ENCODE peak calls at places on chromosomes 16 and 17, in five cellular contexts. H is SJSA1, B is SJCRH30, F is psoas muscle, J is IMR-90. O is an unnamed sample.
A peak's percentile ranks its signal among the peaks of the same experiment; 100 is the strongest.

GRCh38 chr16:35689764-35690163 is 2230.4 kb downstream of the TP53TG3F start:
- DNase-seq in H (no peak), B (no peak), F (no peak), J (no peak), O (no peak)

GRCh38 chr17:77330602-77331081 is 189.9 kb downstream of the SEC14L1 start:
- DNase-seq in H (no peak), B (no peak), F (no peak), J (no peak), O (no peak)

GRCh38 chr17:61296058-61296457 is 103.6 kb upstream of the TBX2 start:
- DNase-seq in H (no peak), B (no peak), F (no peak), J (no peak), O (no peak)

GRCh38 chr17:40598928-40599627 is 33.8 kb upstream of the CCR7 start:
- DNase-seq in H (no peak), B (peak; percentile 8), F (peak; percentile 64), J (peak; percentile 37), O (peak; percentile 59)

GRCh38 chr17:61150686-61151299 is 248.8 kb upstream of the TBX2 start:
- DNase-seq in H (no peak), B (no peak), F (no peak), J (no peak), O (no peak)

GRCh38 chr17:70242781-70243437 is 73.6 kb downstream of the KCNJ2 start:
- DNase-seq in H (no peak), B (no peak), F (no peak), J (no peak), O (no peak)

GRCh38 chr16:397736-398332 is 835 bp downstream of the NME4 start:
- DNase-seq in H (no peak), B (peak; percentile 51), F (peak; percentile 91), J (peak; percentile 61), O (peak; percentile 63)

GRCh38 chr17:77235370-77236080 is 94.8 kb downstream of the SEC14L1 start:
- DNase-seq in H (peak; percentile 93), B (peak; percentile 38), F (peak; percentile 68), J (peak; percentile 88), O (no peak)

GRCh38 chr17:17913695-17914332 is 58.4 kb downstream of the TOM1L2 start:
- DNase-seq in H (peak; percentile 75), B (peak; percentile 100), F (peak; percentile 90), J (peak; percentile 90), O (peak; percentile 28)

GRCh38 chr16:47033176-47033575 is 59.7 kb upstream of the DNAJA2 start:
- DNase-seq in H (no peak), B (no peak), F (no peak), J (no peak), O (no peak)

GRCh38 chr17:17042851-17043667 is 802 bp downstream of the MPRIP start:
- DNase-seq in H (peak; percentile 55), B (no peak), F (peak; percentile 60), J (peak; percentile 66), O (no peak)

GRCh38 chr17:73272906-73273218 is 11.2 kb upstream of the CPSF4L start:
- DNase-seq in H (no peak), B (no peak), F (no peak), J (no peak), O (no peak)

GRCh38 chr17:32483451-32484019 is 3.3 kb upstream of the CDK5R1 start:
- DNase-seq in H (peak; percentile 38), B (no peak), F (peak; percentile 89), J (peak; percentile 61), O (peak; percentile 64)

GRCh38 chr16:1102333-1102700 is 6.3 kb upstream of the C1QTNF8 start:
- DNase-seq in H (no peak), B (no peak), F (no peak), J (no peak), O (no peak)

GRCh38 chr16:54932737-54933254 is 2.1 kb downstream of the IRX5 start:
- DNase-seq in H (no peak), B (no peak), F (peak; percentile 53), J (no peak), O (no peak)

GRCh38 chr17:10420811-10421210 is 939 bp downstream of the MYH8 start:
- DNase-seq in H (no peak), B (no peak), F (no peak), J (no peak), O (no peak)

GRCh38 chr17:32323046-32323445 is 18.9 kb downstream of the C17orf75 start:
- DNase-seq in H (no peak), B (no peak), F (no peak), J (no peak), O (no peak)

GRCh38 chr16:78763821-78764440 is 664.5 kb downstream of the WWOX start:
- DNase-seq in H (no peak), B (no peak), F (no peak), J (no peak), O (no peak)

GRCh38 chr16:73599870-73600269 is 551.9 kb upstream of the ZFHX3 start:
- DNase-seq in H (no peak), B (no peak), F (no peak), J (no peak), O (no peak)

GRCh38 chr17:77256710-77257109 is 115.9 kb downstream of the SEC14L1 start:
- DNase-seq in H (no peak), B (no peak), F (no peak), J (no peak), O (no peak)

GRCh38 chr17:60443713-60444112 is 21.4 kb downstream of the CHCT1 start:
- DNase-seq in H (no peak), B (no peak), F (no peak), J (no peak), O (no peak)

GRCh38 chr16:83733301-83733700 is 74.5 kb upstream of the HSBP1 start:
- DNase-seq in H (no peak), B (peak; percentile 91), F (no peak), J (peak; percentile 68), O (no peak)

GRCh38 chr17:2237521-2237921 is 66.1 kb downstream of the SMG6 start:
- DNase-seq in H (no peak), B (no peak), F (peak; percentile 69), J (no peak), O (no peak)

GRCh38 chr17:40559016-40559853 is 6.0 kb downstream of the CCR7 start:
- DNase-seq in H (no peak), B (no peak), F (peak; percentile 46), J (no peak), O (no peak)

GRCh38 chr17:71405101-71405500 is 715.7 kb upstream of the SOX9 start:
- DNase-seq in H (no peak), B (no peak), F (no peak), J (no peak), O (no peak)

GRCh38 chr16:73068546-73069401 is 20.8 kb upstream of the ZFHX3 start:
- DNase-seq in H (peak; percentile 64), B (peak; percentile 54), F (peak; percentile 93), J (peak; percentile 99), O (no peak)

GRCh38 chr16:88830250-88830649 is 18.5 kb upstream of the APRT start:
- DNase-seq in H (no peak), B (no peak), F (no peak), J (no peak), O (no peak)

GRCh38 chr17:57048096-57048495 is 37.0 kb upstream of the AKAP1 start:
- DNase-seq in H (no peak), B (no peak), F (no peak), J (no peak), O (no peak)

GRCh38 chr17:39887078-39887477 is 19.1 kb downstream of the ZPBP2 start:
- DNase-seq in H (no peak), B (no peak), F (no peak), J (no peak), O (no peak)

GRCh38 chr17:70405492-70406220 is 236.3 kb downstream of the KCNJ2 start:
- DNase-seq in H (peak; percentile 72), B (peak; percentile 29), F (no peak), J (peak; percentile 97), O (peak; percentile 53)

GRCh38 chr17:2794116-2794803 is 2.0 kb upstream of the RAP1GAP2 start:
- DNase-seq in H (no peak), B (no peak), F (no peak), J (no peak), O (no peak)

GRCh38 chr16:87506423-87507350 is 13.9 kb upstream of the ZCCHC14 start:
- DNase-seq in H (no peak), B (no peak), F (no peak), J (no peak), O (no peak)

GRCh38 chr16:82631701-82632685 is 5.2 kb downstream of the CDH13 start:
- DNase-seq in H (no peak), B (no peak), F (peak; percentile 85), J (peak; percentile 33), O (no peak)

GRCh38 chr17:69592692-69593350 is 178.3 kb downstream of the MAP2K6 start:
- DNase-seq in H (peak; percentile 48), B (no peak), F (no peak), J (peak; percentile 93), O (no peak)

GRCh38 chr16:27198451-27199234 is 4.7 kb upstream of the KDM8 start:
- DNase-seq in H (no peak), B (no peak), F (no peak), J (no peak), O (no peak)

GRCh38 chr16:27195068-27195741 is 8.1 kb upstream of the KDM8 start:
- DNase-seq in H (no peak), B (no peak), F (no peak), J (no peak), O (no peak)

GRCh38 chr16:27195941-27196595 is 7.3 kb upstream of the KDM8 start:
- DNase-seq in H (no peak), B (no peak), F (no peak), J (no peak), O (no peak)

GRCh38 chr16:27199235-27199586 is 4.1 kb upstream of the KDM8 start:
- DNase-seq in H (no peak), B (no peak), F (no peak), J (no peak), O (no peak)

GRCh38 chr16:27197004-27197403 is 6.3 kb upstream of the KDM8 start:
- DNase-seq in H (no peak), B (no peak), F (no peak), J (no peak), O (no peak)
- H3K4me1 ChIP-seq in H (no peaks in the 10 kb centered on the region), B (peaks cover 8% of the 10 kb centered on the region), F (no peaks in the 10 kb centered on the region), J (no peaks in the 10 kb centered on the region), O (no peaks in the 10 kb centered on the region)

GRCh38 chr17:81419333-81419885 is 24.2 kb downstream of the BAHCC1 start:
- DNase-seq in H (peak; percentile 98), B (peak; percentile 100), F (peak; percentile 90), J (peak; percentile 91), O (no peak)
- H3K4me1 ChIP-seq in H (peaks cover 80% of the 10 kb centered on the region), B (peaks cover 48% of the 10 kb centered on the region), F (peaks cover 71% of the 10 kb centered on the region), J (peaks cover 54% of the 10 kb centered on the region), O (peaks cover 76% of the 10 kb centered on the region)

GRCh38 chr16:2121853-2122252 is 13.8 kb downstream of the PKD1 start:
- DNase-seq in H (no peak), B (no peak), F (peak; percentile 86), J (no peak), O (no peak)

GRCh38 chr16:2122429-2122828 is 13.3 kb downstream of the PKD1 start:
- DNase-seq in H (no peak), B (no peak), F (no peak), J (no peak), O (no peak)
- H3K4me1 ChIP-seq in H (peaks cover 33% of the 10 kb centered on the region), B (peaks cover 2% of the 10 kb centered on the region), F (peaks cover 57% of the 10 kb centered on the region), J (peaks cover 34% of the 10 kb centered on the region), O (peaks cover 45% of the 10 kb centered on the region)

DNA sequence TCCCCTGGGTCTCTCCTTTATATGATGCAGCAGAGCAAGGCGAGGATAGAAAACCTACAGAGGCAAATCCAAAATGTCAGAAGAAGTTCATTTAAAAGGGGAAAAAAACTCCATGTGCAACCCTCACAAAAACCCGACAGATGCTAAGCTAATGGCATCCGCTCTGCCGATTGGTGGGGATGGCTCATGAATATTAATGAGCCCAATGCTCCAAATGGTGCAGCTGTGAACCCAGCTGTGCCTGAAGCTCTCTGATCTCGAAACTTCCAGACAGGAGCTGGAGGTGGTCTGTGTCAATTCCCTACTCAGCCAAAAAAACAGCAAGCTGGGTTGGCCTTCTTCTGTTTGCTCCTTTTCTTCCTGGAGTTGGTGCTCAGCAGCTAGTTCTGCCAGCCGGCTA is 15.5 kb downstream of the SNX11 start:
- DNase-seq in H (no peak), B (peak; percentile 27), F (no peak), J (no peak), O (no peak)
- H3K4me1 ChIP-seq in H (peaks cover 8% of the 10 kb centered on the region), B (peaks cover 17% of the 10 kb centered on the region), F (no peaks in the 10 kb centered on the region), J (no peaks in the 10 kb centered on the region), O (no peaks in the 10 kb centered on the region)

O was measured in tibial nerve.